ENCODE peak calls at places on chromosomes 1 and 21, in nine cellular contexts. E, M, X, F, D, I, A, N and Q are unnamed samples.

GRCh38 chr1:168454211-168454815 is 89.5 kb downstream of the XCL2 start:
- DNase-seq in D (no peak), I (no peak), A (no peak), N (no peak), F (no peak), X (no peak), E (peak; percentile 86), M (no peak), Q (no peak)

GRCh38 chr1:15833069-15833679 is 14.3 kb upstream of the SPEN start:
- DNase-seq in I (peak; percentile 77), N (peak; percentile 52), F (peak; percentile 52), X (peak; percentile 95), M (peak; percentile 63), E (peak; percentile 81), A (peak; percentile 47), D (peak; percentile 56), Q (peak; percentile 82)

GRCh38 chr21:42171091-42172053 is 47.6 kb upstream of the ABCG1 start:
- DNase-seq in N (peak; percentile 10), X (peak; percentile 90), I (no peak), D (no peak), F (no peak), A (peak; percentile 68), E (no peak), M (peak; percentile 37), Q (no peak)

GRCh38 chr1:110316735-110317134 is 22.4 kb upstream of the RBM15 start:
- DNase-seq in N (no peak), X (no peak), M (no peak), D (no peak), A (no peak), E (no peak), F (no peak), I (no peak), Q (no peak)

GRCh38 chr1:92831368-92831761 is 475 bp upstream of the RPL5 start:
- DNase-seq in X (no peak), F (no peak), I (no peak), D (no peak), A (no peak), M (no peak), N (peak; percentile 57), E (no peak), Q (no peak)

GRCh38 chr1:42146916-42147320 is 6.3 kb upstream of the GUCA2B start:
- DNase-seq in X (peak; percentile 95), A (peak; percentile 79), I (peak; percentile 68), M (peak; percentile 67), E (peak; percentile 43), N (peak; percentile 97), D (peak; percentile 88), F (peak; percentile 57), Q (peak; percentile 86)

GRCh38 chr1:24635195-24635843 is 7.8 kb upstream of the SRRM1 start:
- DNase-seq in X (no peak), E (peak; percentile 77), N (no peak), F (peak; percentile 57), M (peak; percentile 83), A (peak; percentile 65), I (no peak), D (no peak), Q (no peak)

GRCh38 chr1:55311057-55311631 is 96.0 kb upstream of the USP24 start:
- DNase-seq in D (no peak), F (no peak), M (no peak), I (no peak), N (peak; percentile 5), E (peak; percentile 39), A (no peak), X (no peak), Q (no peak)

GRCh38 chr21:15138475-15138874 is 73.7 kb upstream of the NRIP1 start:
- DNase-seq in F (no peak), N (no peak), I (peak; percentile 61), D (no peak), A (no peak), E (no peak), M (no peak), X (no peak), Q (no peak)

GRCh38 chr1:18480315-18481189 is at the start of gene KLHDC7A:
- DNase-seq in M (no peak), E (no peak), D (peak; percentile 79), F (no peak), X (no peak), N (peak; percentile 96), A (no peak), I (no peak), Q (no peak)

GRCh38 chr1:173224280-173224886 is 17.3 kb upstream of the TNFSF4 start:
- DNase-seq in X (no peak), M (peak; percentile 13), I (no peak), D (no peak), E (peak; percentile 8), N (no peak), F (no peak), A (no peak), Q (no peak)

GRCh38 chr21:34911360-34911759 is 137.7 kb downstream of the RUNX1 start:
- DNase-seq in A (no peak), E (no peak), X (no peak), F (no peak), I (no peak), N (no peak), D (peak; percentile 43), M (no peak), Q (peak; percentile 59)

GRCh38 chr1:119276558-119276957 is 92.0 kb upstream of the HAO2 start:
- DNase-seq in M (no peak), F (no peak), I (no peak), X (no peak), A (no peak), N (peak; percentile 65), E (no peak), D (no peak), Q (no peak)

GRCh38 chr1:106926748-106927582 is 129.5 kb upstream of the PRMT6 start:
- DNase-seq in M (no peak), E (peak; percentile 3), N (no peak), A (no peak), I (no peak), D (no peak), X (no peak), F (no peak), Q (no peak)

GRCh38 chr1:212977781-212978645 is 27.7 kb downstream of the VASH2 start:
- DNase-seq in X (peak; percentile 46), D (no peak), M (no peak), E (no peak), I (no peak), N (peak; percentile 39), F (no peak), A (no peak), Q (no peak)

GRCh38 chr1:154430903-154431302 is 25.8 kb downstream of the IL6R start:
- DNase-seq in D (no peak), X (no peak), A (no peak), F (no peak), I (no peak), M (peak; percentile 18), E (no peak), N (peak; percentile 68), Q (no peak)

GRCh38 chr1:53583903-53584210 is 124.7 kb downstream of the DMRTB1 start:
- DNase-seq in X (peak; percentile 83), I (no peak), F (no peak), A (no peak), D (no peak), E (no peak), M (no peak), N (peak; percentile 33), Q (peak; percentile 22)

GRCh38 chr21:46459356-46460112 is 843 bp downstream of the DIP2A start:
- DNase-seq in A (no peak), D (peak; percentile 33), E (peak; percentile 54), X (peak; percentile 93), I (peak; percentile 71), N (peak; percentile 69), F (no peak), M (peak; percentile 53), Q (peak; percentile 81)
- H3K4me3 ChIP-seq in A (peak overlapping the region; percentile 75), D (peak overlapping the region; percentile 72), E (peak overlapping the region; percentile 78), X (peak overlapping the region; percentile 88), I (peak overlapping the region; percentile 92), N (peak overlapping the region; percentile 85), F (peak overlapping the region; percentile 64), M (peak overlapping the region; percentile 82), Q (peak overlapping the region; percentile 64)

DNA sequence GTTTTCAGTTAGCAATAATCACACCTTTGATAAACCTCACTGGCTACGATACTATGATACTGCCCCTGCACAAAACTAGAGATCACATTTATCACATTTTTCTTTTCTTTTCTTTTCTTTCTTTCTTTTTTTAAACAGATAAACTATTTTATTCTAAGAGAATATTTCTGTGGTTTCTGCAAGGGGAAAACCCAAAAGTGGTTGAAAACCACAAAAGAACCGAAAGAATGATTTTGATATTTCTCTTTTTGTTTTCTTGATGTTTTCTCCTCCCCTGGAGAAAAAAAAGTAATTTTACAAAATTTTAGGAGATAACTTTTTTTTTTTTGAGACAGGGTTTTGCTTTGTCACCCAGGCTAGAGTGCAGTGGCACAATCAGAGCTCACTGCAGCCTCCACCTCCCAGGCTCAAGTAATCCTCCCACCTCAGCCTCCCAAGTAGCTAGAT is 18.4 kb upstream of the FRRS1 start:
- DNase-seq in X (no peak), N (no peak), M (no peak), I (no peak), A (no peak), F (peak; percentile 42), D (no peak), E (no peak), Q (no peak)
- H3K4me3 ChIP-seq in X (no peak overlapping the region), N (no peak overlapping the region), M (no peak overlapping the region), I (no peak overlapping the region), A (no peak overlapping the region), F (no peak overlapping the region), D (no peak overlapping the region), E (no peak overlapping the region), Q (no peak overlapping the region)

DNA sequence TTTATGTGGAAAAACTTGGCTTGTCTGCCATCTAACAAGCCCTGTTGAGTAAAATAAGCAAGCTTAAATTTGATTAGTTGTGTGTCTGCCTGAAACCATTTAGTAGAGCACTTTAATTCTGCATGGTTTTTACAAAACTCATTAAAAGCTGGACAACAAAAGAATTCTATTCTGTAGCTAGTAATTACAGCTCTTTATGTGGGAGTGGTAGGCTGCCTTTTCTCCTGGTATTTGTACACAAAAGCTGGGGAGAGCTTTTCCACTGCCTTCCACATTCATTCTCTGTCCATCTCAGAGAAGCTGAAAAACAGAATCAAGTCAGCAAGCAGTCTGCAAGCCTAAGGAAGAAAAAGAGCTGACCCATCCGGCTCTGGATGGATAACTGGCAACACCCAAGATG is 1.8 kb downstream of the ETS2 start:
- DNase-seq in M (no peak), I (no peak), E (no peak), X (no peak), N (no peak), D (no peak), A (no peak), F (no peak), Q (no peak)
- H3K4me3 ChIP-seq in M (peak overlapping the region; percentile 82), I (peak overlapping the region; percentile 76), E (peak overlapping the region; percentile 73), X (peak overlapping the region; percentile 20), N (peak overlapping the region; percentile 98), D (peak overlapping the region; percentile 59), A (peak overlapping the region; percentile 81), F (no peak overlapping the region), Q (peak overlapping the region; percentile 96)

DNA sequence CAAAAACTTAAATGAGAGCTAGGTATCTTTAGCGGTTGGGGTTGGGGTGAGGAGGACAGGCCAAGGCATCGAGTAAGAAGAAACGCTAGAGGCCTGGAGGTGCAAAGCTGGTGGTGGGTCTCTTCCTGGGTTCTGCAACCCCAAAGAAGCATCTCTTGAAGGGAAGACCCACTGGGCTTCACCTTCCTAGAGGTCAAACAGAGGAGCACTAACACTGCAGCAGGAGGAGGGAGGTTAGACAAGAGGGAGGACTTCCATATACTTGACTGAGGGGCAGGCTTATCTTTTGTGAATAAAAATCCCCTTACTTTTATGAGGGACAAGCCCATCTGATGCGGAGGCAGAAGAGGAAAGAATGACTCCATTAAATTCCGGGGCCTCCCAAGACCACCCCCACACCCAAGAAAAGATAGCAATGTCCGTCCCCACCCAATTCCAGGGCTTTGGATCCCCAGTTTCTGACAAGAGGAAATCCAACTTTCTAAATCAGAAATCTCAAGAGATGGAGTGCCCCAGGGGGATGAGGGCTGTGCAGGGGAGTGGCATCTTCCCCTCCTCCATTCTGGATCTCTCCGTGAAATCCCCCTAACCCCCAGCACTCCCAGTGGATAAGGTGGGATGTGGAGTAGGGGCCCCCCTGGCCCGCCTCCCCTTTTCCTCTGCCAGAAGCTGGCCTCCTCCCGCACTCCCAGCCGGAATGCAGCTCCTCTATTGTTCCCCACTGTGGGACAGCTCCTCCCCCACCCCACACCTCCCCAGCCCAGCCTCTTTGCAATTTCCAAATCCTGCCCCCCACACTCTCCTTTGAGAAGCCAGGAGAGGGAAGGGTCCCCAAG is 2.3 kb downstream of the MEX3A start:
- DNase-seq in M (no peak), D (no peak), I (no peak), F (no peak), A (no peak), E (no peak), N (peak; percentile 71), X (no peak), Q (no peak)
- H3K4me3 ChIP-seq in M (peak overlapping the region; percentile 73), D (no peak overlapping the region), I (no peak overlapping the region), F (no peak overlapping the region), A (no peak overlapping the region), E (no peak overlapping the region), N (peak overlapping the region; percentile 96), X (no peak overlapping the region), Q (no peak overlapping the region)